ENCODE peak calls at places on chromosome 2, in seven cellular contexts. S is occipital lobe; D is CD4-positive, CD25-positive, alpha-beta regulatory T cell; W is cardiac septum; N is HFF-Myc; H is stimulated activated CD8-positive, alpha-beta memory T cell treated with anti-CD3 and anti-CD28 coated beads, Interleukin-2, amount 100 ng/mL, for 48 hours; F is skeletal muscle cell. T is an unnamed sample.

GRCh38 chr2:119704670-119705120 is 25.7 kb downstream of the TMEM177 start:
- DNase-seq in S (no peak), D (peak), W (no peak), N (peak), H (no peak), F (no peak), T (no peak)

GRCh38 chr2:183185534-183185933 is 61.3 kb downstream of the NUP35 start:
- DNase-seq in S (no peak), D (no peak), W (no peak), N (no peak), H (no peak), F (no peak), T (no peak)

GRCh38 chr2:170523506-170523905 is 191.6 kb upstream of the SP5 start:
- DNase-seq in S (no peak), D (no peak), W (no peak), N (no peak), H (no peak), F (no peak), T (no peak)

GRCh38 chr2:1899396-1899730 is 155.0 kb upstream of the PXDN start:
- DNase-seq in S (no peak), D (no peak), W (no peak), N (no peak), H (no peak), F (no peak), T (no peak)

GRCh38 chr2:113012436-113013335 is 7.4 kb downstream of the IL36A start:
- DNase-seq in S (no peak), D (no peak), W (no peak), N (no peak), H (no peak), F (no peak), T (peak)

GRCh38 chr2:96949153-96949520 is 37.2 kb downstream of the FAM178B start:
- DNase-seq in S (no peak), D (no peak), W (no peak), N (no peak), H (no peak), F (no peak), T (no peak)

GRCh38 chr2:202148515-202149154 is 75.6 kb downstream of the KIAA2012 start:
- DNase-seq in S (no peak), D (no peak), W (no peak), N (no peak), H (no peak), F (no peak), T (no peak)

GRCh38 chr2:45263147-45263546 is 253.9 kb upstream of the SIX2 start:
- DNase-seq in S (no peak), D (no peak), W (no peak), N (no peak), H (no peak), F (no peak), T (no peak)

GRCh38 chr2:100588071-100588786 is 25.4 kb downstream of the PDCL3 start:
- DNase-seq in S (no peak), D (peak), W (no peak), N (peak), H (no peak), F (peak), T (peak)

GRCh38 chr2:112481528-112482228 is at the start of gene TTL:
- DNase-seq in S (peak), D (peak), W (peak), N (no peak), H (peak), F (no peak), T (no peak)

GRCh38 chr2:173652311-173652710 is 297.6 kb downstream of the CDCA7 start:
- DNase-seq in S (no peak), D (no peak), W (no peak), N (peak), H (no peak), F (peak), T (peak)

GRCh38 chr2:57850415-57851130 is 196.0 kb upstream of the VRK2 start:
- DNase-seq in S (no peak), D (no peak), W (no peak), N (no peak), H (no peak), F (no peak), T (no peak)

GRCh38 chr2:168211664-168212163 is 35.7 kb downstream of the STK39 start:
- DNase-seq in S (no peak), D (no peak), W (no peak), N (no peak), H (peak), F (no peak), T (no peak)

GRCh38 chr2:232997749-232998665 is 15.0 kb downstream of the NGEF start:
- DNase-seq in S (peak), D (no peak), W (no peak), N (no peak), H (no peak), F (no peak), T (no peak)

GRCh38 chr2:110713508-110714362 is 18.6 kb upstream of the ACOXL start:
- DNase-seq in S (no peak), D (no peak), W (no peak), N (no peak), H (no peak), F (no peak), T (no peak)

GRCh38 chr2:187500585-187501359 is 52.7 kb upstream of the CALCRL start:
- DNase-seq in S (no peak), D (no peak), W (no peak), N (no peak), H (no peak), F (peak), T (no peak)

GRCh38 chr2:101704046-101704466 is 6.5 kb downstream of the MAP4K4 start:
- DNase-seq in S (no peak), D (peak), W (no peak), N (peak), H (no peak), F (peak), T (peak)

GRCh38 chr2:121234791-121235190 is 50.2 kb downstream of the TFCP2L1 start:
- DNase-seq in S (no peak), D (no peak), W (no peak), N (no peak), H (no peak), F (no peak), T (no peak)

GRCh38 chr2:98623657-98624056 is 15.3 kb downstream of the UNC50 start:
- DNase-seq in S (no peak), D (no peak), W (no peak), N (no peak), H (no peak), F (no peak), T (no peak)

GRCh38 chr2:52368141-52368540 is 1336.2 kb upstream of the NRXN1 start:
- DNase-seq in S (no peak), D (no peak), W (no peak), N (no peak), H (no peak), F (no peak), T (no peak)

GRCh38 chr2:99698896-99699295 is 209.1 kb upstream of the REV1 start:
- DNase-seq in S (no peak), D (no peak), W (no peak), N (no peak), H (no peak), F (no peak), T (no peak)

T was measured in BJ.